ENCODE peak calls at places on chromosomes 13 and 19, in nine cellular contexts. H is colonic mucosa, A is osteoblast, X is pancreas, E is Karpas-422, B is psoas muscle, I is iPS DF 6.9, C is body of pancreas, W is A673. Z is an unnamed sample. For H3K4me1, the result is how much of the 10 kb centered on the place peaks cover.

GRCh38 chr13:110412132-110412912 is 105.2 kb downstream of the COL4A2 start:
- DNase-seq in W (peak), A (peak), C (peak), I (peak), X (peak), B (peak), H (peak), E (peak), Z (peak)

GRCh38 chr19:1131718-1132552 is 28.1 kb downstream of the GPX4 start:
- DNase-seq in E (peak), A (peak), W (peak), I (no peak), C (peak), H (peak), X (peak), B (peak), Z (peak)

GRCh38 chr13:103556681-103557080 is 490.5 kb upstream of the SLC10A2 start:
- DNase-seq in C (no peak), H (no peak), X (no peak), W (no peak), I (no peak), B (no peak), A (no peak), E (no peak), Z (no peak)

GRCh38 chr13:26584713-26585112 is 27.2 kb downstream of the WASF3 start:
- DNase-seq in W (no peak), A (peak), E (no peak), H (no peak), C (no peak), X (no peak), I (no peak), B (no peak), Z (peak)

GRCh38 chr19:51330366-51330765 is 11.6 kb downstream of the VSIG10L start:
- DNase-seq in E (no peak), C (no peak), X (no peak), A (peak), W (no peak), H (no peak), I (no peak), B (no peak), Z (no peak)

GRCh38 chr19:4035582-4035981 is 28.0 kb downstream of the PIAS4 start:
- DNase-seq in A (no peak), I (no peak), C (no peak), E (no peak), B (no peak), X (no peak), H (no peak), W (no peak), Z (no peak)

GRCh38 chr19:40150170-40150569 is 41.1 kb upstream of the MAP3K10 start:
- DNase-seq in H (no peak), C (no peak), I (no peak), B (no peak), E (no peak), A (peak), X (peak), W (no peak), Z (peak)

GRCh38 chr19:6087074-6087506 is 23.2 kb downstream of the RFX2 start:
- DNase-seq in W (no peak), X (no peak), E (no peak), I (no peak), C (no peak), A (no peak), B (no peak), H (peak), Z (no peak)

GRCh38 chr13:25335856-25336255 is 34.4 kb downstream of the NUP58 start:
- DNase-seq in C (no peak), E (no peak), W (no peak), B (no peak), X (no peak), I (no peak), H (no peak), A (no peak), Z (peak)

GRCh38 chr19:32450217-32450616 is 44.6 kb downstream of the DPY19L3 start:
- DNase-seq in H (no peak), E (no peak), B (no peak), W (no peak), A (no peak), X (no peak), I (no peak), C (no peak), Z (no peak)

GRCh38 chr19:55106591-55106990 is 10.8 kb downstream of the PPP1R12C start:
- DNase-seq in C (no peak), W (no peak), X (no peak), H (no peak), E (no peak), B (peak), I (no peak), A (no peak), Z (no peak)

DNA sequence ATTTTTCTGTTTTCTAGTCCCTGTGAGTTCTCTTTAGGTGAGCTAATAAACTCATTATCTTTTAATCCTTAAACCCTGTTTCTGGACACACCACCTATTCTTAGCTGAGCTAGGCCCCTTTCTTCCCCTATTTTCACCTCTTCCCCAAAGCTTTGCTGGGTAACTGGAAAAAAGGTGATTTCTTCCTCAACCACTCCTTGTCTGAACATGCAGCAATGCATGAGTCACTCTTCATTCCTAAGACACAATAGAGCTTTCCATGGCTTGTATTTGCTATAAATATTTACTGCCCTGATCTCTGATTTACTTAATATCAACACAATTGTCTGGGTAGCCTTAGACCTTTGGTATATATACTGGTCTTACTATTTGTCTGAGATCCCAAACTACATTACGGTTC is 370.9 kb downstream of the KLF5 start:
- DNase-seq in A (no peak), B (no peak), X (no peak), E (no peak), I (no peak), C (no peak), H (no peak), W (no peak), Z (peak)
- H3K27ac ChIP-seq in A (no peak), B (no peak), X (no peak), E (no peak), I (no peak), C (no peak), H (no peak), W (no peak), Z (no peak)

GRCh38 chr19:37983916-37984315 is 76.9 kb downstream of the SIPA1L3 start:
- DNase-seq in B (no peak), A (no peak), X (peak), E (no peak), I (no peak), H (no peak), W (no peak), C (no peak), Z (no peak)
- H3K4me1 ChIP-seq in B (under half), A (under half), X (under half), E (half or more), I (under half), H (under half), W (under half), C (under half), Z (under half)

GRCh38 chr13:30362869-30363268 is 55.5 kb upstream of the KATNAL1 start:
- DNase-seq in C (no peak), X (no peak), W (no peak), E (no peak), A (no peak), H (no peak), I (no peak), B (no peak), Z (peak)

GRCh38 chr13:30364876-30365275 is 57.4 kb upstream of the UBE2L5 start:
- DNase-seq in B (no peak), H (no peak), W (peak), C (no peak), I (no peak), A (no peak), X (no peak), E (no peak), Z (peak)

GRCh38 chr13:30363725-30364124 is 56.4 kb upstream of the KATNAL1 start:
- DNase-seq in C (no peak), B (no peak), X (no peak), I (no peak), W (no peak), E (no peak), A (no peak), H (no peak), Z (no peak)

GRCh38 chr13:30362005-30362788 is 54.8 kb upstream of the KATNAL1 start:
- DNase-seq in C (no peak), X (no peak), W (no peak), H (no peak), B (no peak), E (no peak), I (no peak), A (no peak), Z (peak)

GRCh38 chr13:30364133-30364532 is 56.8 kb upstream of the KATNAL1 start:
- DNase-seq in B (no peak), I (no peak), A (no peak), W (no peak), C (no peak), H (no peak), E (no peak), X (no peak), Z (peak)
- H3K27ac ChIP-seq in B (peak), I (no peak), A (no peak), W (peak), C (no peak), H (no peak), E (peak), X (no peak), Z (no peak)

DNA sequence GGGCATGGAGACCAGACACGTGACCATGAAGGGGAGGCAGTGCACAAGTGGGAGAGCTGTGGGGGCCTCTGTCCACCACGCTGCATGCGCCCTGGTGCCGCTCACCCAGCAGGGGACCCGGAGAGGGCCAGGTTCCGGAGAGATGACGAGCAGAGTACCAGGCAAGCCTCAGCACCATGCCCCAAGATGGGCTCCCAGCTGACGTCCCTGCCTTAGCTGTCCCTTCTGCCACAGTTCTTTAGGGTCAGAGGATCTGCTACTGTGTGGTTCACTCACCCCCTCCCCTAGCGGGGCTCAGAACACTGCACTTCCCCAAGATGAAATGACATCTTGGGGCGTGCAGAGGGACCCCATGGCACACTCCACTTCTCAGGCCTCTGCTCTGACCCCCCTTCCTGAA is 9.6 kb upstream of the PRKD2 start:
- DNase-seq in H (no peak), W (no peak), E (no peak), I (no peak), B (no peak), C (no peak), X (no peak), A (peak), Z (no peak)
- H3K4me1 ChIP-seq in H (under half), W (under half), E (under half), I (under half), B (under half), C (under half), X (under half), A (under half), Z (under half)